ENCODE peak calls at places on chromosomes 16 and 17, in ten cellular contexts. V, W, Y, X, U, Z, Q, P, C and G are unnamed samples. For H3K4me1, the result is how much of the 10 kb centered on the place peaks cover.

GRCh38 chr17:59761385-59762021 is 54.0 kb downstream of the VMP1 start:
- DNase-seq in P (peak), C (no peak), U (peak), Z (no peak), W (no peak), X (no peak), Q (no peak), V (no peak), Y (no peak), G (no peak)

GRCh38 chr17:19370493-19370960 is 7.8 kb upstream of the MAPK7 start:
- DNase-seq in X (no peak), Y (no peak), U (no peak), W (peak), C (peak), V (no peak), Q (no peak), Z (no peak), P (peak), G (no peak)

GRCh38 chr16:69935740-69936139 is 15.4 kb upstream of the CLEC18A start:
- DNase-seq in X (no peak), V (no peak), C (no peak), W (no peak), Z (no peak), P (peak), Y (no peak), Q (no peak), U (no peak), G (no peak)

GRCh38 chr16:4500283-4500682 is 24.1 kb downstream of the HMOX2 start:
- DNase-seq in Q (peak), C (no peak), V (no peak), W (peak), Y (no peak), X (no peak), U (peak), P (peak), Z (no peak), G (no peak)

GRCh38 chr17:78796134-78796900 is 14.2 kb upstream of the CYTH1 start:
- DNase-seq in C (no peak), Y (no peak), P (no peak), Q (no peak), X (no peak), U (no peak), W (no peak), V (no peak), Z (no peak), G (no peak)

GRCh38 chr17:17525956-17526355 is 29.8 kb upstream of the RASD1 start:
- DNase-seq in Q (no peak), Y (no peak), W (no peak), Z (no peak), P (peak), U (no peak), C (no peak), X (no peak), V (no peak), G (no peak)

GRCh38 chr17:61442136-61442775 is 10.0 kb upstream of the TBX4 start:
- DNase-seq in P (no peak), U (no peak), Q (no peak), Y (no peak), X (no peak), Z (no peak), W (no peak), V (no peak), C (no peak), G (no peak)

GRCh38 chr17:59331929-59332889 is 754 bp downstream of the YPEL2 start:
- DNase-seq in W (peak), Q (no peak), Y (peak), U (no peak), X (peak), P (peak), C (peak), V (peak), Z (no peak), G (no peak)

GRCh38 chr17:56594528-56595418 is 1.3 kb downstream of the NOG start:
- DNase-seq in V (peak), Q (peak), U (no peak), X (no peak), P (peak), W (no peak), Z (peak), Y (peak), C (peak), G (no peak)

GRCh38 chr16:35210681-35211433 is 1751.4 kb downstream of the TP53TG3F start:
- DNase-seq in Z (no peak), C (no peak), Q (no peak), P (no peak), W (no peak), U (no peak), V (no peak), X (no peak), Y (no peak), G (no peak)

GRCh38 chr17:21170829-21171228 is 43.1 kb downstream of the TMEM11 start:
- DNase-seq in X (no peak), U (no peak), V (no peak), P (no peak), Y (no peak), Z (no peak), C (no peak), W (peak), Q (no peak), G (no peak)

GRCh38 chr16:56311208-56312027 is 113.9 kb downstream of the AMFR start:
- DNase-seq in Q (no peak), W (no peak), X (no peak), V (peak), Y (no peak), U (no peak), P (peak), Z (no peak), C (no peak), G (no peak)

GRCh38 chr17:17322516-17323510 is 19.6 kb downstream of the NT5M start:
- DNase-seq in Q (no peak), Y (no peak), P (peak), C (no peak), U (no peak), V (no peak), Z (no peak), X (no peak), W (no peak), G (no peak)

GRCh38 chr16:81254919-81255526 is 16.5 kb downstream of the BCO1 start:
- DNase-seq in Y (no peak), W (no peak), X (no peak), V (no peak), Z (no peak), C (no peak), P (no peak), Q (no peak), U (no peak), G (no peak)

GRCh38 chr17:79915850-79916430 is 76.7 kb upstream of the CBX4 start:
- DNase-seq in V (no peak), Y (no peak), X (peak), P (peak), W (no peak), Z (peak), C (peak), U (peak), Q (peak), G (no peak)

GRCh38 chr17:41480136-41480535 is 815 bp downstream of the KRT35 start:
- DNase-seq in U (no peak), V (no peak), W (no peak), X (no peak), Q (no peak), C (no peak), Y (no peak), Z (no peak), P (no peak), G (no peak)

GRCh38 chr17:69269174-69269998 is 40.8 kb upstream of the ABCA10 start:
- DNase-seq in C (no peak), Z (no peak), P (no peak), Q (no peak), W (no peak), X (no peak), U (peak), Y (no peak), V (no peak), G (no peak)

GRCh38 chr16:88809676-88810165 is 2.0 kb downstream of the APRT start:
- DNase-seq in C (no peak), V (no peak), X (no peak), U (no peak), W (no peak), Q (no peak), Y (no peak), P (peak), Z (no peak), G (no peak)

GRCh38 chr17:77178586-77178985 is 37.8 kb downstream of the SEC14L1 start:
- DNase-seq in Z (no peak), U (no peak), Y (no peak), X (no peak), P (no peak), C (no peak), Q (no peak), V (no peak), W (peak), G (no peak)

GRCh38 chr17:9244066-9245052 is 223.0 kb downstream of the NTN1 start:
- DNase-seq in Y (no peak), W (peak), Z (no peak), V (no peak), P (no peak), C (peak), X (no peak), Q (no peak), U (no peak), G (no peak)

GRCh38 chr16:59633996-59634579 is 900.0 kb upstream of the GOT2 start:
- DNase-seq in X (no peak), Z (no peak), P (peak), W (no peak), C (no peak), Q (no peak), Y (no peak), U (no peak), V (no peak), G (no peak)

GRCh38 chr16:19478505-19478904 is 43.4 kb downstream of the GDE1 start:
- DNase-seq in C (no peak), P (no peak), V (no peak), Q (no peak), X (no peak), W (no peak), Y (no peak), U (no peak), Z (no peak), G (no peak)

GRCh38 chr16:56965939-56966515 is 4.3 kb downstream of the CETP start:
- DNase-seq in Y (no peak), C (no peak), P (no peak), Z (no peak), X (no peak), W (no peak), V (no peak), Q (no peak), U (no peak), G (no peak)

GRCh38 chr17:55286681-55287589 is 22.2 kb downstream of the HLF start:
- DNase-seq in Q (peak), X (no peak), P (no peak), Z (no peak), V (no peak), U (peak), W (peak), C (peak), Y (no peak), G (no peak)

GRCh38 chr16:67562918-67563707 is 787 bp downstream of the CTCF start:
- DNase-seq in Z (peak), Q (no peak), V (peak), U (peak), X (peak), Y (peak), W (peak), C (peak), P (peak), G (peak)

GRCh38 chr16:66287916-66288315 is 78.6 kb upstream of the CDH5 start:
- DNase-seq in V (no peak), C (peak), P (no peak), Y (no peak), X (no peak), W (peak), Z (no peak), U (no peak), Q (no peak), G (no peak)

GRCh38 chr17:57669671-57670529 is 75.2 kb downstream of the CCDC182 start:
- DNase-seq in W (peak), V (no peak), U (no peak), X (peak), P (no peak), Y (no peak), Z (no peak), Q (no peak), C (no peak), G (no peak)

GRCh38 chr16:88790312-88791150 is 5.5 kb upstream of the PIEZO1 start:
- DNase-seq in Y (peak), V (no peak), Z (no peak), U (no peak), P (peak), W (no peak), Q (no peak), X (no peak), C (peak), G (peak)

GRCh38 chr17:31052187-31052889 is 42.4 kb upstream of the NF1 start:
- DNase-seq in Y (no peak), P (peak), Q (no peak), U (peak), V (no peak), C (peak), X (peak), Z (no peak), W (peak), G (no peak)

GRCh38 chr17:8577868-8578267 is 52.7 kb downstream of the MYH10 start:
- DNase-seq in P (no peak), C (no peak), W (no peak), Z (no peak), V (peak), U (no peak), Y (no peak), Q (no peak), X (no peak), G (no peak)

GRCh38 chr17:2730764-2731353 is 18.6 kb downstream of the CCDC92B start:
- DNase-seq in U (no peak), Q (no peak), Y (no peak), W (no peak), C (no peak), X (no peak), P (peak), Z (no peak), V (no peak), G (no peak)

GRCh38 chr17:41975099-41976083 is 8.8 kb downstream of the CNP start:
- DNase-seq in X (no peak), V (no peak), W (peak), C (no peak), U (no peak), P (peak), Y (no peak), Z (no peak), Q (no peak), G (no peak)

GRCh38 chr17:56641894-56642293 is 48.4 kb downstream of the NOG start:
- DNase-seq in U (no peak), X (no peak), V (no peak), W (no peak), P (no peak), Q (no peak), Z (no peak), Y (no peak), C (no peak), G (no peak)

GRCh38 chr16:88611220-88611821 is 27.1 kb upstream of the IL17C start:
- DNase-seq in C (no peak), Q (no peak), Z (no peak), X (no peak), V (no peak), U (no peak), Y (no peak), P (peak), W (no peak), G (no peak)

GRCh38 chr17:75065562-75066151 is 18.6 kb downstream of the KCTD2 start:
- DNase-seq in Q (no peak), U (no peak), X (no peak), Z (no peak), W (no peak), P (peak), Y (no peak), V (no peak), C (no peak), G (no peak)

GRCh38 chr17:7296189-7296861 is 1.9 kb upstream of the YBX2 start:
- DNase-seq in W (peak), C (peak), U (peak), Q (peak), X (peak), P (peak), Z (no peak), V (peak), Y (peak), G (peak)

DNA sequence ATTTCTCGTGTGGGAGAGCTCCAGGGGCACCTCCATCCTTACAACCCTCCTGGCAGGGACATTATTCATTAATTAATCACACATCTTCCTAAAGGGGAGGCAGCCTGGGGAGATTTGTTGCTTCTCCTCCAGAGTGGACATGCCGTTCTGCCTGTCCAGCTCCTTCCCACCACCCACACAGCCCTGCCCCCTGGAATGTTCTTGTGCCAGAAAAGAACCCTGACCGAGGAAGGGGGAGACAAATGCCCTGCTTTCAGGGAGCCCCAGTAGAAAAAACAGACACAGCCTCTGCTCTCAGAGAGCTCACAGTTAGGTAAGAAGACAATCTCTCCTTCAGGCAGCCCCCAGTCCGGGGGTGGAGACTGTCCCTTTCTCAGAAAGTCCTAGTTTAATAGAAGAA is 8.5 kb upstream of the KIF18B start:
- DNase-seq in W (no peak), X (no peak), C (no peak), Y (no peak), U (no peak), V (no peak), Q (no peak), P (peak), Z (no peak), G (no peak)
- H3K4me1 ChIP-seq in W (under half), X (under half), C (under half), Y (under half), U (under half), V (under half), Q (under half), P (under half), Z (under half), G (under half)

GRCh38 chr16:86631441-86631840 is 53.1 kb downstream of the FOXL1 start:
- DNase-seq in Y (no peak), W (no peak), V (no peak), X (no peak), P (peak), Z (no peak), U (no peak), Q (peak), C (no peak), G (no peak)
- H3K4me3 ChIP-seq in Y (no peak), W (no peak), V (no peak), X (no peak), P (no peak), Z (no peak), U (no peak), Q (no peak), C (no peak), G (no peak)

GRCh38 chr17:1112875-1113274 is 66.9 kb downstream of the ABR start:
- DNase-seq in U (no peak), X (no peak), C (no peak), Z (no peak), Y (no peak), W (no peak), V (no peak), Q (no peak), P (peak), G (no peak)
- H3K4me1 ChIP-seq in U (half or more), X (under half), C (half or more), Z (under half), Y (under half), W (under half), V (under half), Q (half or more), P (under half), G (under half)

GRCh38 chr16:75244844-75245758 is 6.3 kb downstream of the BCAR1 start:
- DNase-seq in W (peak), Y (no peak), X (peak), C (peak), V (peak), U (peak), Q (peak), Z (no peak), P (peak), G (no peak)

GRCh38 chr16:75248536-75249380 is 2.7 kb downstream of the BCAR1 start:
- DNase-seq in X (no peak), U (no peak), W (no peak), Z (no peak), V (no peak), P (peak), Q (no peak), C (no peak), Y (no peak), G (no peak)

GRCh38 chr16:75248142-75248535 is 3.3 kb downstream of the BCAR1 start:
- DNase-seq in X (no peak), Z (no peak), W (no peak), P (peak), C (no peak), Q (no peak), Y (no peak), U (no peak), V (no peak), G (no peak)

GRCh38 chr16:75246504-75247205 is 4.8 kb downstream of the BCAR1 start:
- DNase-seq in C (no peak), V (no peak), W (no peak), Q (no peak), Z (no peak), P (peak), X (no peak), Y (no peak), U (no peak), G (no peak)

DNA sequence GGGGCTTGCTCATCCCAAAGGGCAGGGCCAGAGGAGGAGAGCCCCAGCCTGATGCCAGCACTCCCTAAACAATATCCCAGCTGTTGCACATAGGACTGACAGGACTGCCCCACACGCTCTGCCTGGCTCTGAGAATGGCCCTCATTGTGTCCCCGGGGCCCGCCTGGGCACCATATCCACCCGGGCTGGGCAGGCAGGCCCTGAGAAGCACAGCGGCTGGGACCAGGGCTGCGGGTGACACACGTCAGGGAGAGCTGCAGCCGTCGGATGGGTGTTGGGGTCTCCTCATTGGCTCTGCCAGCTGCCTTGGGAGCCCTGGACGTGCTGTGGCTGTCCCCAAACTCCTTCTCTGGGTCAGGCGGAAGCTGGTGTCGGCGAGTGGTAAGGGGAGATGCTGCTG is 4.2 kb downstream of the BCAR1 start:
- DNase-seq in Y (no peak), X (no peak), U (no peak), P (no peak), W (no peak), Q (no peak), V (no peak), Z (no peak), C (no peak), G (no peak)
- H3K4me3 ChIP-seq in Y (no peak), X (no peak), U (peak), P (no peak), W (no peak), Q (no peak), V (no peak), Z (no peak), C (no peak), G (no peak)

GRCh38 chr17:13558588-13558987 is 43.1 kb downstream of the HS3ST3A1 start:
- DNase-seq in Q (no peak), Y (no peak), W (no peak), V (no peak), Z (no peak), P (no peak), X (no peak), U (no peak), C (no peak), G (no peak)

GRCh38 chr17:13561606-13562270 is 40.0 kb downstream of the HS3ST3A1 start:
- DNase-seq in Q (peak), Y (no peak), P (no peak), X (no peak), V (no peak), W (no peak), C (no peak), Z (no peak), U (no peak), G (no peak)

GRCh38 chr17:13563916-13564315 is 37.8 kb downstream of the HS3ST3A1 start:
- DNase-seq in C (no peak), Z (no peak), P (no peak), X (no peak), Y (no peak), V (no peak), W (no peak), U (no peak), Q (no peak), G (no peak)

GRCh38 chr17:13562271-13562800 is 39.4 kb downstream of the HS3ST3A1 start:
- DNase-seq in X (peak), Z (no peak), P (no peak), V (peak), C (no peak), W (peak), Y (no peak), U (no peak), Q (no peak), G (no peak)

DNA sequence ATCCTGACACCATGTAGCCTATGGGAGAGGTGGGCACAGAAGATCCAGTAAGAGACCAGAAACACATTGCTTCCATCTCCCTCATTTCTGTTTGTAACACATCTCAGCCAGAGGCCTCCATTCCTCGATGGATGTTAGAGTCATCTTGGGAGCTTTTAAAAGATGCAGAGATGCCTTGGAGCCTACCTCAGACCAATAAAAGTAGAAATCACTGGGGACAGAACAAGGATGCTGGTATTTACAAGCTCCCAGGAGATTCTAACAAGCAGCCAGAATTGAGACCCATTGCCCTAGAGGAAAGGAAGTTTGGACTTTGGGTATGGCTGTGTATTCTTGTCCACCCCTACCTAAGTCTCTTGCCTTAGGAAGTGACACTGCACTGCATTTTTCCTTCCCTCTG is 40.8 kb downstream of the HS3ST3A1 start:
- DNase-seq in C (no peak), Y (no peak), W (no peak), U (no peak), Q (no peak), X (no peak), Z (no peak), V (no peak), P (no peak), G (no peak)
- H3K4me1 ChIP-seq in C (under half), Y (under half), W (under half), U (under half), Q (under half), X (under half), Z (under half), V (under half), P (under half), G (under half)

GRCh38 chr16:11582157-11582814 is 4.4 kb downstream of the LITAF start:
- DNase-seq in Z (no peak), Q (no peak), C (no peak), Y (no peak), X (no peak), U (no peak), W (no peak), V (no peak), P (no peak), G (no peak)
- H3K4me3 ChIP-seq in Z (peak), Q (no peak), C (no peak), Y (peak), X (no peak), U (no peak), W (no peak), V (no peak), P (no peak), G (no peak)

GRCh38 chr17:40103082-40103741 is 2.8 kb upstream of the NR1D1 start:
- DNase-seq in X (no peak), U (no peak), P (peak), C (no peak), Z (no peak), W (no peak), Y (no peak), V (no peak), Q (no peak), G (no peak)
- H3K4me1 ChIP-seq in X (under half), U (half or more), P (under half), C (half or more), Z (half or more), W (under half), Y (half or more), V (under half), Q (half or more), G (half or more)